ENCODE peak calls at places on chromosome 14, in nine cellular contexts. One of them, this sample, is unnamed.

GRCh38 chr14:43894534-43894933 is 612.5 kb downstream of the FSCB start:
- DNase-seq in astrocyte: no peak
- DNase-seq in tibial artery: no peak
- DNase-seq in nephron progenitor cell: no peak
- DNase-seq in activated naive CD4-positive, alpha-beta T cell treated with anti-CD3 and anti-CD28 coated beads, Interleukin-2, amount 50 U/mL, for 16 hours: no peak
- DNase-seq in vagina: no peak
- DNase-seq in T-helper 2 cell: no peak
- DNase-seq in left colon: no peak
- DNase-seq in GM20000: no peak
- DNase-seq in this sample: no peak

GRCh38 chr14:71693373-71693772 is 238.9 kb upstream of the RGS6 start:
- DNase-seq in nephron progenitor cell: no peak
- DNase-seq in vagina: no peak
- DNase-seq in activated naive CD4-positive, alpha-beta T cell treated with anti-CD3 and anti-CD28 coated beads, Interleukin-2, amount 50 U/mL, for 16 hours: no peak
- DNase-seq in T-helper 2 cell: no peak
- DNase-seq in astrocyte: peak
- DNase-seq in GM20000: no peak
- DNase-seq in left colon: no peak
- DNase-seq in tibial artery: no peak
- DNase-seq in this sample: no peak

GRCh38 chr14:85165091-85165490 is 364.9 kb upstream of the FLRT2 start:
- DNase-seq in vagina: no peak
- DNase-seq in tibial artery: no peak
- DNase-seq in astrocyte: no peak
- DNase-seq in left colon: no peak
- DNase-seq in activated naive CD4-positive, alpha-beta T cell treated with anti-CD3 and anti-CD28 coated beads, Interleukin-2, amount 50 U/mL, for 16 hours: no peak
- DNase-seq in nephron progenitor cell: no peak
- DNase-seq in T-helper 2 cell: no peak
- DNase-seq in GM20000: no peak
- DNase-seq in this sample: no peak

GRCh38 chr14:55851961-55852360 is 266.2 kb upstream of the PELI2 start:
- DNase-seq in left colon: no peak
- DNase-seq in GM20000: no peak
- DNase-seq in T-helper 2 cell: no peak
- DNase-seq in nephron progenitor cell: no peak
- DNase-seq in tibial artery: no peak
- DNase-seq in vagina: no peak
- DNase-seq in activated naive CD4-positive, alpha-beta T cell treated with anti-CD3 and anti-CD28 coated beads, Interleukin-2, amount 50 U/mL, for 16 hours: no peak
- DNase-seq in astrocyte: no peak
- DNase-seq in this sample: no peak

GRCh38 chr14:23181946-23182345 is 1.5 kb downstream of the SLC7A8 start:
- DNase-seq in astrocyte: no peak
- DNase-seq in T-helper 2 cell: no peak
- DNase-seq in vagina: no peak
- DNase-seq in activated naive CD4-positive, alpha-beta T cell treated with anti-CD3 and anti-CD28 coated beads, Interleukin-2, amount 50 U/mL, for 16 hours: no peak
- DNase-seq in GM20000: no peak
- DNase-seq in nephron progenitor cell: no peak
- DNase-seq in tibial artery: no peak
- DNase-seq in left colon: no peak
- DNase-seq in this sample: no peak

GRCh38 chr14:30869525-30870150 is 4.7 kb upstream of the COCH start:
- DNase-seq in astrocyte: no peak
- DNase-seq in nephron progenitor cell: no peak
- DNase-seq in tibial artery: no peak
- DNase-seq in activated naive CD4-positive, alpha-beta T cell treated with anti-CD3 and anti-CD28 coated beads, Interleukin-2, amount 50 U/mL, for 16 hours: no peak
- DNase-seq in vagina: no peak
- DNase-seq in left colon: no peak
- DNase-seq in T-helper 2 cell: no peak
- DNase-seq in GM20000: no peak
- DNase-seq in this sample: no peak

GRCh38 chr14:104254735-104255400 is 116.5 kb downstream of the KIF26A start:
- DNase-seq in activated naive CD4-positive, alpha-beta T cell treated with anti-CD3 and anti-CD28 coated beads, Interleukin-2, amount 50 U/mL, for 16 hours: no peak
- DNase-seq in vagina: peak
- DNase-seq in T-helper 2 cell: no peak
- DNase-seq in astrocyte: no peak
- DNase-seq in tibial artery: no peak
- DNase-seq in nephron progenitor cell: no peak
- DNase-seq in left colon: no peak
- DNase-seq in GM20000: no peak
- DNase-seq in this sample: no peak

GRCh38 chr14:89399594-89400068 is 17.4 kb downstream of the FOXN3 start:
- DNase-seq in left colon: no peak
- DNase-seq in GM20000: no peak
- DNase-seq in activated naive CD4-positive, alpha-beta T cell treated with anti-CD3 and anti-CD28 coated beads, Interleukin-2, amount 50 U/mL, for 16 hours: no peak
- DNase-seq in astrocyte: peak
- DNase-seq in tibial artery: no peak
- DNase-seq in T-helper 2 cell: no peak
- DNase-seq in nephron progenitor cell: peak
- DNase-seq in vagina: no peak
- DNase-seq in this sample: no peak

GRCh38 chr14:51977075-51977474 is 12.3 kb upstream of the RTRAF start:
- DNase-seq in activated naive CD4-positive, alpha-beta T cell treated with anti-CD3 and anti-CD28 coated beads, Interleukin-2, amount 50 U/mL, for 16 hours: no peak
- DNase-seq in GM20000: no peak
- DNase-seq in tibial artery: no peak
- DNase-seq in left colon: no peak
- DNase-seq in T-helper 2 cell: no peak
- DNase-seq in astrocyte: no peak
- DNase-seq in nephron progenitor cell: no peak
- DNase-seq in vagina: no peak
- DNase-seq in this sample: no peak

GRCh38 chr14:106207316-106207715 is 680.9 kb downstream of the TMEM121 start:
- DNase-seq in GM20000: no peak
- DNase-seq in vagina: no peak
- DNase-seq in astrocyte: no peak
- DNase-seq in tibial artery: no peak
- DNase-seq in activated naive CD4-positive, alpha-beta T cell treated with anti-CD3 and anti-CD28 coated beads, Interleukin-2, amount 50 U/mL, for 16 hours: no peak
- DNase-seq in nephron progenitor cell: no peak
- DNase-seq in left colon: no peak
- DNase-seq in T-helper 2 cell: no peak
- DNase-seq in this sample: no peak

GRCh38 chr14:61229475-61229888 is 51.7 kb downstream of the TMEM30B start:
- DNase-seq in astrocyte: no peak
- DNase-seq in nephron progenitor cell: no peak
- DNase-seq in left colon: no peak
- DNase-seq in T-helper 2 cell: no peak
- DNase-seq in GM20000: no peak
- DNase-seq in activated naive CD4-positive, alpha-beta T cell treated with anti-CD3 and anti-CD28 coated beads, Interleukin-2, amount 50 U/mL, for 16 hours: no peak
- DNase-seq in tibial artery: no peak
- DNase-seq in vagina: no peak
- DNase-seq in this sample: no peak

GRCh38 chr14:32078030-32078793 is 1.1 kb downstream of the ARHGAP5 start:
- DNase-seq in vagina: peak
- DNase-seq in T-helper 2 cell: no peak
- DNase-seq in GM20000: peak
- DNase-seq in left colon: peak
- DNase-seq in tibial artery: peak
- DNase-seq in activated naive CD4-positive, alpha-beta T cell treated with anti-CD3 and anti-CD28 coated beads, Interleukin-2, amount 50 U/mL, for 16 hours: no peak
- DNase-seq in nephron progenitor cell: peak
- DNase-seq in astrocyte: peak
- DNase-seq in this sample: no peak

GRCh38 chr14:22221508-22221907 is 367.5 kb downstream of the DAD1 start:
- DNase-seq in astrocyte: no peak
- DNase-seq in T-helper 2 cell: no peak
- DNase-seq in nephron progenitor cell: no peak
- DNase-seq in GM20000: peak
- DNase-seq in left colon: no peak
- DNase-seq in activated naive CD4-positive, alpha-beta T cell treated with anti-CD3 and anti-CD28 coated beads, Interleukin-2, amount 50 U/mL, for 16 hours: no peak
- DNase-seq in vagina: no peak
- DNase-seq in tibial artery: no peak
- DNase-seq in this sample: no peak

GRCh38 chr14:69044965-69045555 is 66.0 kb upstream of the ACTN1 start:
- DNase-seq in left colon: peak
- DNase-seq in activated naive CD4-positive, alpha-beta T cell treated with anti-CD3 and anti-CD28 coated beads, Interleukin-2, amount 50 U/mL, for 16 hours: no peak
- DNase-seq in vagina: no peak
- DNase-seq in nephron progenitor cell: no peak
- DNase-seq in T-helper 2 cell: no peak
- DNase-seq in tibial artery: no peak
- DNase-seq in astrocyte: peak
- DNase-seq in GM20000: no peak
- DNase-seq in this sample: no peak

GRCh38 chr14:70665448-70666363 is 24.0 kb downstream of the TTC9 start:
- DNase-seq in astrocyte: no peak
- DNase-seq in vagina: no peak
- DNase-seq in tibial artery: no peak
- DNase-seq in GM20000: peak
- DNase-seq in activated naive CD4-positive, alpha-beta T cell treated with anti-CD3 and anti-CD28 coated beads, Interleukin-2, amount 50 U/mL, for 16 hours: no peak
- DNase-seq in nephron progenitor cell: no peak
- DNase-seq in left colon: peak
- DNase-seq in T-helper 2 cell: no peak
- DNase-seq in this sample: no peak

GRCh38 chr14:58298477-58298879 is at the start of gene ARID4A:
- DNase-seq in astrocyte: no peak
- DNase-seq in GM20000: no peak
- DNase-seq in activated naive CD4-positive, alpha-beta T cell treated with anti-CD3 and anti-CD28 coated beads, Interleukin-2, amount 50 U/mL, for 16 hours: peak
- DNase-seq in nephron progenitor cell: peak
- DNase-seq in vagina: no peak
- DNase-seq in tibial artery: peak
- DNase-seq in left colon: peak
- DNase-seq in T-helper 2 cell: peak
- DNase-seq in this sample: peak

GRCh38 chr14:74867673-74868072 is 8.3 kb downstream of the PROX2 start:
- DNase-seq in T-helper 2 cell: no peak
- DNase-seq in tibial artery: peak
- DNase-seq in astrocyte: peak
- DNase-seq in activated naive CD4-positive, alpha-beta T cell treated with anti-CD3 and anti-CD28 coated beads, Interleukin-2, amount 50 U/mL, for 16 hours: peak
- DNase-seq in nephron progenitor cell: no peak
- DNase-seq in vagina: peak
- DNase-seq in GM20000: no peak
- DNase-seq in left colon: no peak
- DNase-seq in this sample: no peak

GRCh38 chr14:45246151-45246550 is 6.9 kb downstream of the MIS18BP1 start:
- DNase-seq in nephron progenitor cell: no peak
- DNase-seq in vagina: no peak
- DNase-seq in activated naive CD4-positive, alpha-beta T cell treated with anti-CD3 and anti-CD28 coated beads, Interleukin-2, amount 50 U/mL, for 16 hours: no peak
- DNase-seq in tibial artery: no peak
- DNase-seq in astrocyte: no peak
- DNase-seq in left colon: no peak
- DNase-seq in T-helper 2 cell: no peak
- DNase-seq in GM20000: no peak
- DNase-seq in this sample: no peak

GRCh38 chr14:93811611-93812010 is 23.3 kb upstream of the PRIMA1 start:
- DNase-seq in left colon: no peak
- DNase-seq in tibial artery: no peak
- DNase-seq in activated naive CD4-positive, alpha-beta T cell treated with anti-CD3 and anti-CD28 coated beads, Interleukin-2, amount 50 U/mL, for 16 hours: no peak
- DNase-seq in nephron progenitor cell: no peak
- DNase-seq in T-helper 2 cell: no peak
- DNase-seq in vagina: no peak
- DNase-seq in astrocyte: no peak
- DNase-seq in GM20000: no peak
- DNase-seq in this sample: no peak

GRCh38 chr14:21093769-21094681 is 4.4 kb downstream of the ZNF219 start:
- DNase-seq in left colon: no peak
- DNase-seq in T-helper 2 cell: no peak
- DNase-seq in activated naive CD4-positive, alpha-beta T cell treated with anti-CD3 and anti-CD28 coated beads, Interleukin-2, amount 50 U/mL, for 16 hours: no peak
- DNase-seq in tibial artery: no peak
- DNase-seq in vagina: no peak
- DNase-seq in astrocyte: no peak
- DNase-seq in GM20000: no peak
- DNase-seq in nephron progenitor cell: peak
- DNase-seq in this sample: no peak

GRCh38 chr14:73140924-73141323 is 4.6 kb downstream of the PSEN1 start:
- DNase-seq in T-helper 2 cell: no peak
- DNase-seq in nephron progenitor cell: no peak
- DNase-seq in left colon: no peak
- DNase-seq in tibial artery: no peak
- DNase-seq in GM20000: no peak
- DNase-seq in activated naive CD4-positive, alpha-beta T cell treated with anti-CD3 and anti-CD28 coated beads, Interleukin-2, amount 50 U/mL, for 16 hours: no peak
- DNase-seq in vagina: no peak
- DNase-seq in astrocyte: no peak
- DNase-seq in this sample: no peak

GRCh38 chr14:54565236-54566151 is 1.4 kb upstream of the SAMD4A start:
- DNase-seq in GM20000: peak
- DNase-seq in T-helper 2 cell: peak
- DNase-seq in vagina: peak
- DNase-seq in astrocyte: peak
- DNase-seq in tibial artery: peak
- DNase-seq in left colon: peak
- DNase-seq in nephron progenitor cell: peak
- DNase-seq in activated naive CD4-positive, alpha-beta T cell treated with anti-CD3 and anti-CD28 coated beads, Interleukin-2, amount 50 U/mL, for 16 hours: peak
- DNase-seq in this sample: peak

GRCh38 chr14:87196436-87196835 is 796.5 kb downstream of the GALC start:
- DNase-seq in nephron progenitor cell: no peak
- DNase-seq in GM20000: no peak
- DNase-seq in activated naive CD4-positive, alpha-beta T cell treated with anti-CD3 and anti-CD28 coated beads, Interleukin-2, amount 50 U/mL, for 16 hours: no peak
- DNase-seq in left colon: no peak
- DNase-seq in vagina: no peak
- DNase-seq in astrocyte: no peak
- DNase-seq in T-helper 2 cell: no peak
- DNase-seq in tibial artery: no peak
- DNase-seq in this sample: no peak

GRCh38 chr14:52125885-52126284 is 57.0 kb upstream of the NID2 start:
- DNase-seq in T-helper 2 cell: no peak
- DNase-seq in tibial artery: no peak
- DNase-seq in astrocyte: no peak
- DNase-seq in activated naive CD4-positive, alpha-beta T cell treated with anti-CD3 and anti-CD28 coated beads, Interleukin-2, amount 50 U/mL, for 16 hours: no peak
- DNase-seq in GM20000: no peak
- DNase-seq in vagina: no peak
- DNase-seq in left colon: no peak
- DNase-seq in nephron progenitor cell: no peak
- DNase-seq in this sample: no peak

GRCh38 chr14:100076133-100076532 is 10.9 kb downstream of the EVL start:
- DNase-seq in GM20000: peak
- DNase-seq in nephron progenitor cell: no peak
- DNase-seq in activated naive CD4-positive, alpha-beta T cell treated with anti-CD3 and anti-CD28 coated beads, Interleukin-2, amount 50 U/mL, for 16 hours: peak
- DNase-seq in astrocyte: no peak
- DNase-seq in vagina: peak
- DNase-seq in tibial artery: peak
- DNase-seq in T-helper 2 cell: no peak
- DNase-seq in left colon: no peak
- DNase-seq in this sample: no peak